ENCODE peak calls at places on chromosomes 5 and 9, in four cellular contexts. O, I, D and V are unnamed samples.
A peak's percentile ranks its signal among the peaks of the same experiment; 100 is the strongest.

GRCh38 chr9:130336885-130337284 is 71.3 kb downstream of the HMCN2 start:
- DNase-seq in O (no peak), I (no peak), D (no peak), V (no peak)

GRCh38 chr9:32978051-32978450 is 23.4 kb downstream of the APTX start:
- DNase-seq in O (no peak), I (no peak), D (no peak), V (no peak)

GRCh38 chr9:122791872-122792669 is 3.3 kb downstream of the OR5C1 start:
- DNase-seq in O (no peak), I (no peak), D (no peak), V (no peak)

GRCh38 chr9:130820135-130820738 is 14.8 kb upstream of the ABL1 start:
- DNase-seq in O (peak; percentile 56), I (no peak), D (no peak), V (no peak)

GRCh38 chr5:67006152-67006848 is 190.3 kb downstream of the CD180 start:
- DNase-seq in O (no peak), I (no peak), D (no peak), V (no peak)

GRCh38 chr9:16867571-16868311 is 2.7 kb downstream of the BNC2 start:
- DNase-seq in O (no peak), I (peak; percentile 3), D (no peak), V (no peak)

GRCh38 chr5:176153741-176154140 is 84.5 kb upstream of the SIMC1 start:
- DNase-seq in O (no peak), I (no peak), D (no peak), V (no peak)

GRCh38 chr5:115419794-115420585 is 123.5 kb upstream of the CCDC112 start:
- DNase-seq in O (no peak), I (no peak), D (no peak), V (peak; percentile 67)

GRCh38 chr9:133274236-133275104 is 531 bp downstream of the ABO start:
- DNase-seq in O (no peak), I (no peak), D (no peak), V (no peak)

GRCh38 chr5:127492854-127493738 is 24.3 kb upstream of the PRRC1 start:
- DNase-seq in O (peak; percentile 45), I (peak; percentile 30), D (no peak), V (peak; percentile 54)

GRCh38 chr9:99076483-99077171 is 28.3 kb upstream of the TGFBR1 start:
- DNase-seq in O (peak; percentile 70), I (no peak), D (no peak), V (no peak)

GRCh38 chr5:1118231-1118698 is 6.4 kb upstream of the SLC12A7 start:
- DNase-seq in O (peak; percentile 67), I (no peak), D (no peak), V (no peak)
- TF ChIP-seq JUND in O (peak; percentile 83), I (no peak), D (no peak), V (no peak)

DNA sequence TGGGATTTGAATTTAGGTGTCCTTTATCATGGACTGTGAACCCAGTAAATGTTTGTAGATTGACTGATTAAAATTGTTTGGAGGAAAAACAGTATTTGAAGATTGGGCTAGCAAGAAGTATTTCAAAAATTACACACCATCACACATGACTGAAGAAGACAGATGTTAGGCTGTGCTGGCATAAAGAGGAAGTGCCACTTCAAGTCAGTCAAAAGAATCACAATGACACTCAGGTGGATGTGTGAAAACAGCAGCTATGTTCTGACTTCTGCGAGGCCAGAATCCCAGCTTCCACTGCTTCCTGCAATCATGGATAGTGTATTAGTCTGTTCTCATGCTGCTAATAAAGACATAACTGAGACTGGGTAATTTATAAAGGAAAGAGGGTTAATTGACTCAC is 393.3 kb downstream of the DMRT2 start:
- DNase-seq in O (no peak), I (no peak), D (no peak), V (no peak)
- TF ChIP-seq ZNF274 in O (no peak), I (no peak), D (no peak), V (no peak)

DNA sequence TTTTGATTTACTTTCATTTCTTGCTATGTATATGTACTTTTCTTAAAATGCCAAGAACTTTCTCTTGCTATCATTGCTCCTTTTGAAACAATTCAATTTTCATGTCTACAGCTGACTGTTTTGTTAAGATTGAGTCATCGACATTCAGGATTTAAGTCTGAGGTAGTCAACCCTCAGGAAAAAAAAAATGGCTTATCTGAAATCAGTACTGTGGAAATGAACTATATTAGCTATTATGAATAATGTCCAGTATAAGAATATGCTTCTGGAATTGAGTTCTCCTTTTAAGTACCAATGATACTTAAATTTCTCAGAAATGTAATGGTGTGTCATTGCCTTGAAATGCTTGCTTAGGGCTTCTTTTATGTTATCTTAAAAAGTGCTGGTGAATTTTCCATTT is 37.9 kb downstream of the TNFAIP8 start:
- DNase-seq in O (no peak), I (no peak), D (no peak), V (no peak)
- H3K4me1 ChIP-seq in O (peaks cover 8% of the 10 kb centered on the region), I (peaks cover 6% of the 10 kb centered on the region), D (peaks cover 5% of the 10 kb centered on the region), V (no peaks in the 10 kb centered on the region)

DNA sequence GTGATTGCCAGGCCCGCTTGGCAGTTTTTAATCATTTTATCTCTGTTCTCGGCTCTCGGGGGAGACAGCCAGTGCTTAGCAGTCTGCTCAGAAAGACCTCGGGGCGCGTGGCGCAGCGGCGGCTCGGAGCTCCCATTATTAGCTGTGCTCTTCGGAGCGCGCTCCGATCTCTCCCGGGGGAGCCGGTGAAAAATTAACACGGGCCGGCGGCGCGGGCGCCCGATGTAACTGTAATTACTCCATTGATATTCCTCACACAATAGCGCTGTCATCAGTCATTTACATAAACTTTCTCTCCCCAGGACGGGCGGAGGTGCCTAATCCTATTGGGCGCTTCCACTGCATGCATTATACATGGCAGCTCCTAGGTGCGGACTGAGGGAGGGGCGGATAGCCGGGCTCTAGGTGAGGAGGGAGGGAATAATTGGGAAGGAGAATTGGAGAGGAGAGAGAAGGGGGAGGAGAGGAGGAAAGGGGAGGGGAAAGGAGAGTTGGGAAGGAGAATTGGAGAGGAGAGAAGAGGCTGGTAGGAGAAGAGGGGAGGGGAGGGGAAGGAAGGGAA is 24.9 kb downstream of the LMX1B start:
- DNase-seq in O (no peak), I (no peak), D (peak; percentile 67), V (no peak)
- TF ChIP-seq JUND in O (no peak), I (no peak), D (no peak), V (no peak)

GRCh38 chr9:4970970-4971641 is 14.0 kb upstream of the JAK2 start:
- DNase-seq in O (no peak), I (no peak), D (no peak), V (no peak)
- TF ChIP-seq ZNF274 in O (no peak), I (no peak), D (no peak), V (no peak)

DNA sequence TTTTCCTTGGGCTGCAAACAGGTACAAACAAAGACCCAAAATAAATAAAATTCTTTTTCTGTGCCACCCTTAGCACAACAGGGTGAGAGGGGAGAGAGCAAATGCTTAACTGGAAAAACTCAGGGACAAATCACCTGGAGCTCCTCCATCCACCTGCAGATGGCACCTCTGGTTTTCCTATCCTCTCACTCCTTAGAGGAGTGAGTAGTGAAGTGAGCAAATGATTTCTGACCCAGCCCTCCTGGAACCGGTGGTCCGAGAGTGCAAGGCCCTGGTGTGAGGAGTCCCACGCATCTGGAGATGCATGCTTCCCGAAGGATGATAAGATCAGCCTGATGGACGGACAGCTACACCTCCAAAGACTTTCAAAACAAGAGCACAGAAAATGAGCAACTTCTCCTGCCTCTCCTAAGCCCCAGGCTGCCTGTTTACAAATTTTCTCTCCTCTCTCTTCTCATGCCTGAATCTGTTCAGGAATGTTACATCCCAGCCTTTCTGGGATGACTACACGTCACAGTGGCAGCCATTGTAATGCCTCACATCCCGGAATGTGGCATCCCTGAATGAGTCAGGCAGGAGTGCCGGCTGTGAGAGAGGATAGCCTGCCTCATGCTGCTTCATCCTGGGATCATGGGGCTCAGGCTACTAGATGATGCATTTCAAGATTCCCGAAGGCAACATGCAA is 86.4 kb downstream of the ADRB2 start:
- DNase-seq in O (no peak), I (peak; percentile 16), D (peak; percentile 53), V (peak; percentile 54)
- H3K4me1 ChIP-seq in O (peaks cover 6% of the 10 kb centered on the region), I (no peaks in the 10 kb centered on the region), D (peaks cover 17% of the 10 kb centered on the region), V (peaks cover 21% of the 10 kb centered on the region)

GRCh38 chr5:143145388-143145787 is 258.1 kb downstream of the NR3C1 start:
- DNase-seq in O (no peak), I (no peak), D (no peak), V (no peak)

GRCh38 chr5:143146161-143146560 is 257.3 kb downstream of the NR3C1 start:
- DNase-seq in O (no peak), I (no peak), D (no peak), V (no peak)

GRCh38 chr5:143142596-143143435 is 260.7 kb downstream of the NR3C1 start:
- DNase-seq in O (no peak), I (no peak), D (no peak), V (no peak)

GRCh38 chr5:143141652-143142051 is 261.8 kb downstream of the NR3C1 start:
- DNase-seq in O (no peak), I (no peak), D (no peak), V (no peak)

DNA sequence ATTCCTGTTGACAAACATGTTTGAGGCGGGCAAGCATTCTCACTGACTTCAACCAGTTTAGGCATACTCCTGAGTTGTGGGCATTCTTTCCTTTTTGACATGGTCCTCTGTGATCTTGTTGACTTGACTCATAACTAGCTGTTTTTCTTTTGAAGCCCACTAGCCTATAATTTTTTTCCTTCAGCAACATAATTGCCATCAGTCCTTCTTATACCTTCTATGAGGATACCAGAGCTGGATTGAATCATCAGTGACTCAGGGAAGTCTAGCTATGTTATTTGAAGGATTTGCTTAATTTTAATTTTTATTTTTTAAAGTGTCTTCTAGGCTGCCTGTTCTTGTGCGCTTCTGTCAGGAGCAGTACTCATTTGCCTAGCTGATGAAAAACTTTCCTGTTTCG is 259.5 kb downstream of the NR3C1 start:
- DNase-seq in O (no peak), I (no peak), D (no peak), V (no peak)
- TF ChIP-seq JUND in O (no peak), I (no peak), D (no peak), V (no peak)

GRCh38 chr5:6700074-6700685 is 13.1 kb upstream of the TENT4A start:
- DNase-seq in O (no peak), I (no peak), D (no peak), V (no peak)
- TF ChIP-seq ZNF274 in O (no peak), I (no peak), D (no peak), V (no peak)

DNA sequence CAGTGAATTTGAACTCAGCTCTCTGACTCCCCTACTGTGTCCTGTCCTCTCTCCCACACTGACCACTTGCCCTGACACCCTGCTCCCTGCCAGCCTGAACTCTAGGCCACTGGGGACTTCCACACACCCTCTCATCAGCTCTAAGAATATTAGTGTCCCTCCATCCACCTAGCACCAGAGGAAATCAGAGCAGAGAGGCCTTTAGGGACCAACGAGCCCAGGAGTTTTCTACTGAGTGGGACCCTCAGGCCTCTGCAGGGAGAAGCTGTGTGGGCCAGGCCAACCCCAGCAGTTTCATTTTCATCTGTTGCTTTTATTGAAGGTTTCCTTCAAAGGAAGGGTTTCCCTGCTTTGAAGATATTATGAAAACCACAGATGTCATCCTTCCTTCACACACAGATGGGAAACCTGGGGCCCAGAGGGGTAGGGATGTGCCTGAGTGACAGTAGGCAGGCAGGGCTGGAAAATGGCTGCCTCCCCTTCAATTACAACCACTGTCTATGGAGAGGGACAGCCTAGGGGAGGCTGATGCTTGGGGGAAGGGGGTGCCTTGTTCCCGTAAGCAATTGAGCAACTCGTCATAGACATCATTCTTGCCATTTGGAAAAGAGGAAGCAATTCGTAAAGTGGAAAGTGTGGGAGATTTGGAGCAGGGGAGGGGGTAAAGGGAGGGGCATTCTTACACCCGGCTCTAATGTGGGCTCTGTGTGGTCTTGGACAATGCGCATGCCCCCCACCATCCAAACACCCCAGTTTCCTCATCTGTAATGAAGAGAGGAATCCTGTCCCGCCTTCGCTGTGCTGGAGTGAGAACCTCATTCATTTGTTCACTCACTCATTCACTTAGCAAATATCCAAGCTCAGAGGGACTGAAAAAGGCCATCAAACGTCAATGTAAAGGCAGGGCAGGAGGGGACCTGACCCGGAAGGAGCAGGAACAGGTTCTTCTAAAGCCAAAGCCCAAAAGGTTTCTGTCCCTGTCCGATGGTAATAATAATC is 3.9 kb downstream of the GLIPR2 start:
- DNase-seq in O (no peak), I (no peak), D (no peak), V (no peak)
- H3K4me1 ChIP-seq in O (peaks cover 35% of the 10 kb centered on the region), I (peaks cover 31% of the 10 kb centered on the region), D (peaks cover 12% of the 10 kb centered on the region), V (peaks cover 20% of the 10 kb centered on the region)